ENCODE peak calls at places on chromosomes 7 and 10, in four cellular contexts. E, C, Q and B are unnamed samples.

GRCh38 chr7:108307246-108307982 is 148.8 kb downstream of the NRCAM start:
- DNase-seq in E (no peak), C (peak), Q (no peak), B (no peak)

GRCh38 chr7:949021-949934 is 5.2 kb downstream of the ADAP1 start:
- DNase-seq in E (no peak), C (peak), Q (no peak), B (no peak)

GRCh38 chr10:93074137-93074596 is 474 bp downstream of the CYP26A1 start:
- DNase-seq in E (no peak), C (peak), Q (no peak), B (no peak)

GRCh38 chr7:152436279-152437147 is 710 bp upstream of the KMT2C start:
- DNase-seq in E (no peak), C (peak), Q (peak), B (peak)

GRCh38 chr10:96416643-96417042 is 57.8 kb upstream of the OPALIN start:
- DNase-seq in E (no peak), C (no peak), Q (peak), B (peak)

GRCh38 chr7:913736-914520 is 37.6 kb downstream of the GET4 start:
- DNase-seq in E (no peak), C (no peak), Q (no peak), B (no peak)

GRCh38 chr10:12041766-12042408 is 722 bp downstream of the UPF2 start:
- DNase-seq in E (no peak), C (no peak), Q (no peak), B (peak)

GRCh38 chr7:4838626-4839334 is 23.1 kb downstream of the PAPOLB start:
- DNase-seq in E (no peak), C (no peak), Q (no peak), B (no peak)

GRCh38 chr7:128394904-128395496 is 14.8 kb downstream of the IMPDH1 start:
- DNase-seq in E (no peak), C (no peak), Q (no peak), B (no peak)

GRCh38 chr7:36161996-36162395 is 8.9 kb downstream of the EEPD1 start:
- DNase-seq in E (no peak), C (no peak), Q (no peak), B (no peak)

GRCh38 chr7:46539892-46540483 is 618.9 kb upstream of the IGFBP3 start:
- DNase-seq in E (no peak), C (no peak), Q (peak), B (no peak)

GRCh38 chr7:122383934-122384333 is 79.4 kb upstream of the FEZF1 start:
- DNase-seq in E (peak), C (no peak), Q (no peak), B (no peak)

GRCh38 chr10:44300666-44301649 is 83.9 kb downstream of the CXCL12 start:
- DNase-seq in E (peak), C (peak), Q (no peak), B (no peak)

GRCh38 chr10:19970707-19971106 is 154.5 kb downstream of the PLXDC2 start:
- DNase-seq in E (no peak), C (no peak), Q (no peak), B (no peak)

GRCh38 chr7:3537210-3537875 is 236.3 kb downstream of the SDK1 start:
- DNase-seq in E (no peak), C (no peak), Q (no peak), B (no peak)
- TF ChIP-seq TCF12 in E (no peak), C (no peak), Q (no peak), B (no peak)

GRCh38 chr10:4382811-4383210 is 443.2 kb upstream of the AKR1E2 start:
- DNase-seq in E (no peak), C (no peak), Q (no peak), B (peak)
- TF ChIP-seq JUND in E (no peak), C (no peak), Q (no peak), B (no peak)

DNA sequence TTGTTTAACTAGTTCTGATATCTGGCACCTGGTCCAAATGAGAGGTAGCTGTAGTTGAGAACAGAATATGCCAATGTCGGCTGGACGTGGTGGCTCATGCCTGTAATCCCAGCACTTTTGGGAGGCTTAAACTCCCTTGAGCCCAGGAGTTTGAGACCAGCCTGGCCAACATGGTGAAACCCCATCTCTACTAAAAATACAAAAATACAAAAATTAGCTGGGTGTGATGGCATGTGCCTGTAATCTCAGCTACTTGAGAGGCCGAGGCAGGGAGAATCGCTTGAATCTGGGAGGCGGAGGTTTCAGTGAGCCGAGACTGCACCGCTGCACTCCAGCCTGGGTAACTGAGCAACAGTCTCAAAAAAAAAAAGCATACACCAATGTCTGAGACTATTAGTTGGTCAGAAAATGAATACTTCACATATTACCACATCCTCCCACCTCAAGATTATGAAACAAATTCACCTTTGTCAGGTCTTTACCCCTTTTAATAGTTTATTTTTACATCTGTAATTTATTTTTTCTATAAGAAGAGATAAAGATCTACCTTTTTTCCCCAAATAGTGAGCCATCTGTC is 38.8 kb downstream of the EPC1 start:
- DNase-seq in E (no peak), C (no peak), Q (no peak), B (no peak)
- TF ChIP-seq TCF12 in E (no peak), C (no peak), Q (no peak), B (no peak)

GRCh38 chr10:112584276-112584675 is 137.3 kb downstream of the VTI1A start:
- DNase-seq in E (no peak), C (no peak), Q (no peak), B (no peak)
- TF ChIP-seq JUND in E (no peak), C (peak), Q (no peak), B (no peak)

GRCh38 chr7:99764478-99764877 is 19.5 kb downstream of the CYP3A4 start:
- DNase-seq in E (no peak), C (no peak), Q (no peak), B (no peak)

GRCh38 chr7:99768471-99768870 is 15.5 kb downstream of the CYP3A4 start:
- DNase-seq in E (no peak), C (no peak), Q (no peak), B (no peak)

GRCh38 chr7:99767662-99768061 is 16.3 kb downstream of the CYP3A4 start:
- DNase-seq in E (peak), C (no peak), Q (no peak), B (no peak)

GRCh38 chr7:99766484-99767099 is 17.4 kb downstream of the CYP3A4 start:
- DNase-seq in E (no peak), C (no peak), Q (no peak), B (no peak)

GRCh38 chr7:99762680-99763327 is 21.2 kb downstream of the CYP3A4 start:
- DNase-seq in E (no peak), C (no peak), Q (no peak), B (no peak)
- TF ChIP-seq TCF12 in E (no peak), C (no peak), Q (no peak), B (no peak)

DNA sequence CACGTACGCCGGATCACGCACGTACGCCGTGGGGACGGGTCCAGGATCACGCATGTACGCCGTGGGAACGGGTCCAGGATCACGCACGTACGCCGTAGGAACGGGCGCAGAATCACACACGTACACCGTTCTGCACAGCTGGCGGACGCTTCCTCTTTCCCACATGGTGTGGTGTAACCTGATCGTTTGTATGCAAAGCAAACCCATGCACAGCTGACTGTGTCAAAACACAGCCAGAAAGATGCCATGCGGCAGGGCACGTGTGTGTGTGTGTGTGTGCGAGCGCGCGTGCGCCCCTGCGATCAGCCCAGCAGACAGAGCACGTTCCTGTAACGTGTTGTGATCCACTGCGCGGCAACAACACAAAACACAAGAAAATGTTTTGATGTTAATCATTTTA is 573.6 kb downstream of the DNAJB6 start:
- DNase-seq in E (no peak), C (no peak), Q (no peak), B (no peak)
- TF ChIP-seq JUND in E (no peak), C (no peak), Q (no peak), B (no peak)

DNA sequence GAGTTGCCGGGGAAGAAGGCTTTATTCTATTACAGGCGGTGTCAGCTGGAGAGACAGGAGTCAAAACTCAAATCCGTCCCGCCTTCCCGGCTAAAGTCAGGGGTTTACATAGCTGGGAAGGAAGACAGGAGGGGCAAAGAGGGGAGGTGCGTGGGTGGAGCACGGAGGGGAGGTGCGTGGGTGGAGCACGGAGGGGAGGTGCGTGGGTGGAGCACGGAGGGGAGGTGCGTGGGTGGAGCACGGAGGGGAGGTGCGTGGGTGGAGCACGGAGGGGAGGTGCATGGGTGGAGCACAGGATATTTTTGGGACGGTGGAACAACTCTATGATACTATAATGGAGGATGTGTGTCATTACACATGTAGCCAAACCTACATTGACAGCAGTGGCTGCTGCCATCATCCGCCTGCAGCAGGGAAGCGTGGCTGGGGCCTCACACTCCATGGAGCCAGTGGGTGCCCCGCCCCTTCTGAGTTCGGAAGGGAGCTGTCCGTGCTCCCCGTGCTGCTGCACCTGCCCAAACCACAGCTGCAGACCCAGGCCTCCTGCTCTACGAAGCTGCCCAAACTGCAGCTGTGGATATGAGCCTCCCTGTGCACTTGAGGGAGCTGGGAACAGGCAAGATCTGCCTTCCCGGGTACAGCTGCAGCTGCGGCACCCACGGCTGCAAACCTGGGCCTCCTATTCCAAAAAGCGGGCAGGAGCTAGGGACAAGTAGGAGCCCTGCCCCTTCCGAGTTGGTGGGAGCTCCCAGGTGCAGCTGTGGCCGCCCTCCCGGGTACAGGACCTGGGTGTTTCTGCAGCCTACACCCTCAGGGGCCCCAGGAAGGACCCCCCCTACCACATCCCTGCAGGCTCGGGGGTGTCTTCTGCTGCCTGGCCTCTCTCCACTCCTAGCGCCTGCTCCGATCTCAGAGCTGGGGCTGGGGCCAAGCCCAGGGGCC is 119.4 kb downstream of the DYNC2I1 start:
- DNase-seq in E (no peak), C (no peak), Q (no peak), B (peak)
- TF ChIP-seq TCF12 in E (no peak), C (no peak), Q (no peak), B (no peak)

GRCh38 chr10:131870831-131871672 is 29.8 kb upstream of the PPP2R2D start:
- DNase-seq in E (no peak), C (no peak), Q (no peak), B (no peak)
- TF ChIP-seq JUND in E (no peak), C (no peak), Q (no peak), B (no peak)

DNA sequence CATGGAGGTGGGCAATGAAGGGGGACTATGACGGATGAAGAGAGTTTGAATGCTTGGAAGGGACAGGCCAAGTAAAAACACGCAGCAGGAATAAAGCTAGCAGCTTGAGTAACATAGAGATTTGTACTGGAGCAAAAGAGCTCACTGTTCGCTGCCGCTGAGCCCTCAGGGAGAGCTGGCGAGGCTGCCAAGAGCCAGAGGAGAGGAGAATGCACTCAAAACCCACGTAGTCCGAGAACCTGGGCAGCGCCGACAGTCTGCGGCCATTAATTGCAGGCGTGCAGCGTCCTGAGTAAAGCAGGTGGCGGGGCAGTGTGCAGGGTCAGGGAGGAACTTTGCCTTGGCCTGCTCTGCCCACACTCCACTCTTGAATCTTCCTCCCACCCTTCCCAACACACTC is 68.2 kb downstream of the SLC37A3 start:
- DNase-seq in E (no peak), C (no peak), Q (no peak), B (no peak)
- TF ChIP-seq TCF12 in E (no peak), C (no peak), Q (no peak), B (no peak)

GRCh38 chr10:21989453-21990154 is 13.9 kb downstream of the DNAJC1 start:
- DNase-seq in E (no peak), C (peak), Q (peak), B (peak)
- TF ChIP-seq JUND in E (no peak), C (no peak), Q (no peak), B (no peak)